ENCODE peak calls at places on chromosome 12, in four cellular contexts. N is stomach, Y is suprapubic skin, B is transverse colon. J is an unnamed sample.

GRCh38 chr12:64459388-64460024 is 7.6 kb downstream of the TBK1 start:
- DNase-seq in N (no peak), Y (no peak), B (no peak), J (no peak)

GRCh38 chr12:84919271-84919670 is 6.7 kb upstream of the SLC6A15 start:
- DNase-seq in N (no peak), Y (no peak), B (no peak), J (no peak)

GRCh38 chr12:82740129-82741000 is 53.7 kb downstream of the TMTC2 start:
- DNase-seq in N (no peak), Y (no peak), B (no peak), J (no peak)

GRCh38 chr12:126936181-126936851 is 1330.7 kb upstream of the TMEM132C start:
- DNase-seq in N (no peak), Y (no peak), B (peak), J (peak)

GRCh38 chr12:109054520-109054919 is 2.1 kb downstream of the USP30 start:
- DNase-seq in N (no peak), Y (no peak), B (no peak), J (no peak)

GRCh38 chr12:56202838-56203237 is 13.6 kb upstream of the SMARCC2 start:
- DNase-seq in N (no peak), Y (no peak), B (no peak), J (no peak)

GRCh38 chr12:95805864-95806669 is 15.5 kb upstream of the NTN4 start:
- DNase-seq in N (no peak), Y (no peak), B (no peak), J (no peak)

GRCh38 chr12:65740873-65741600 is 83.2 kb upstream of the HMGA2 start:
- DNase-seq in N (peak), Y (no peak), B (peak), J (peak)

GRCh38 chr12:122871851-122872785 is 23.8 kb downstream of the VPS37B start:
- DNase-seq in N (peak), Y (peak), B (peak), J (peak)

GRCh38 chr12:65778268-65779090 is 45.8 kb upstream of the HMGA2 start:
- DNase-seq in N (no peak), Y (no peak), B (no peak), J (no peak)

GRCh38 chr12:111792155-111792876 is 25.6 kb downstream of the ALDH2 start:
- DNase-seq in N (peak), Y (no peak), B (peak), J (peak)

GRCh38 chr12:24943947-24944597 is 4.8 kb downstream of the BCAT1 start:
- DNase-seq in N (no peak), Y (no peak), B (no peak), J (no peak)

GRCh38 chr12:3313655-3314305 is 177.2 kb upstream of the PRMT8 start:
- DNase-seq in N (no peak), Y (no peak), B (no peak), J (peak)

GRCh38 chr12:71782007-71782406 is 27.3 kb downstream of the RAB21 start:
- DNase-seq in N (no peak), Y (no peak), B (no peak), J (no peak)

GRCh38 chr12:128387811-128388422 is 120.9 kb downstream of the TMEM132C start:
- DNase-seq in N (peak), Y (no peak), B (peak), J (peak)

GRCh38 chr12:5051913-5052312 is 8.2 kb downstream of the KCNA5 start:
- DNase-seq in N (no peak), Y (no peak), B (no peak), J (no peak)

GRCh38 chr12:96237465-96238077 is 43.4 kb downstream of the ELK3 start:
- DNase-seq in N (peak), Y (no peak), B (peak), J (peak)

GRCh38 chr12:120065472-120065871 is 51.1 kb downstream of the RAB35 start:
- DNase-seq in N (no peak), Y (no peak), B (no peak), J (no peak)

GRCh38 chr12:132559652-132560420 is 50.5 kb downstream of the LRCOL1 start:
- DNase-seq in N (peak), Y (no peak), B (peak), J (no peak)

GRCh38 chr12:117439531-117440001 is 78.1 kb upstream of the NOS1 start:
- DNase-seq in N (no peak), Y (no peak), B (no peak), J (no peak)

GRCh38 chr12:12946686-12947355 is 5.1 kb downstream of the GPRC5D start:
- DNase-seq in N (no peak), Y (no peak), B (no peak), J (no peak)
- H3K27ac ChIP-seq in N (no peak), Y (no peak), B (no peak), J (no peak)

GRCh38 chr12:46530373-46531056 is 157.9 kb upstream of the SLC38A2 start:
- DNase-seq in N (no peak), Y (no peak), B (no peak), J (no peak)
- TF ChIP-seq POLR2A in N (no peak), Y (no peak), B (no peak), J (no peak)

GRCh38 chr12:124720687-124721500 is 142.8 kb downstream of the SCARB1 start:
- DNase-seq in N (peak), Y (no peak), B (peak), J (peak)

GRCh38 chr12:124718458-124718857 is 145.2 kb downstream of the SCARB1 start:
- DNase-seq in N (no peak), Y (no peak), B (no peak), J (no peak)

GRCh38 chr12:124718052-124718451 is 145.6 kb downstream of the SCARB1 start:
- DNase-seq in N (no peak), Y (no peak), B (no peak), J (no peak)

GRCh38 chr12:124721501-124722154 is 142.0 kb downstream of the SCARB1 start:
- DNase-seq in N (no peak), Y (no peak), B (no peak), J (no peak)

GRCh38 chr12:124720019-124720686 is 143.5 kb downstream of the SCARB1 start:
- DNase-seq in N (no peak), Y (no peak), B (no peak), J (no peak)
- TF ChIP-seq CTCF in N (no peak), Y (peak), B (no peak), J (peak)

GRCh38 chr12:52870361-52871290 is 21.8 kb upstream of the KRT78 start:
- DNase-seq in N (peak), Y (no peak), B (peak), J (peak)
- H3K27ac ChIP-seq in N (peak), Y (peak), B (peak), J (no peak)

GRCh38 chr12:54053625-54054441 is at the start of gene HOXC4:
- DNase-seq in N (peak), Y (no peak), B (peak), J (no peak)

GRCh38 chr12:54054442-54055332 is 1.1 kb downstream of the HOXC4 start:
- DNase-seq in N (no peak), Y (no peak), B (no peak), J (no peak)

GRCh38 chr12:54051081-54051912 is 2.3 kb upstream of the HOXC4 start:
- DNase-seq in N (no peak), Y (no peak), B (no peak), J (no peak)

GRCh38 chr12:54051916-54052744 is 1.5 kb upstream of the HOXC4 start:
- DNase-seq in N (no peak), Y (no peak), B (no peak), J (no peak)

DNA sequence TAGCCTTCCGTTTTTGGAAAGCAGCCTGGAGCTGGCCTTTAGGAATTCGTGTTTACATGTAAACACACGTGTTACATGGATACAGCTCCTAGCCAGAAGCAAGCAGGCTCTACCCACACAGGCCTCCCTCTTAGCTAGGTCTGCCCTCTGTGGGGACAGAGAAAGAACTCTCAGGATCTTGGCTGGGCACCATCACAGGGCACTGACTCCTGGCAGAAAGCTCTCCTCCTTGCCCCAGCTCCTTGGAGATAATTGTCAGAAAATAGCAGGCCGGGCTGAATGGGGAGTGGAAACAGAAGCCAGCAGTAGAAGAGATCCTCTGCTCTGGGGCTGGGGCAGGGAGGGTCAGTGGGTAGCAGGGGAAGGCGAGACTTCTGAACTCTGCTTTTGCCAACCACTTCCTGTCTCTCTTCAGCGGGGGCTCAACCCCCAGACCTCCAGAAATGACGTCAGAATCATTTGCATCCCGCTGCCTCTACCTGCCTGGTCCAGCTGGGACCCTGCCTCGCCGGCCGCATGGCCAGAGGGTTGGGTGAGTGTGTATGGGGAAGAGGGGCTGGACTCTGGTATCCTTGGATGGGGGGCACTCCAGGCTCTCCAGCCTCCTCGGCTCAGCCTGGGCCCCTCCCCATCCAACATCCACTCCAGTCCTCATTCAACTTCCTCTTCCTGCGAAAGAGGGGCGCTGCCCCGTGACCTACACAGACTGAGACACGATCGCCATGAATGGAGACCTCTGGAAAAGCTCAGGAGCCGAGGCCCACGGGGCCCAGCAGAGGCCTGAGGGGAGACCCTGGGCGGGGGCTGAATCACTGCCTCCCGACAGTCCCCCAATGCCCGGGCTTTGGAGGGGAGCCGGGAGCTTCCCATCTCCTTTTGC is 650 bp upstream of the HOXC4 start:
- DNase-seq in N (no peak), Y (no peak), B (no peak), J (no peak)
- TF ChIP-seq POLR2A in N (no peak), Y (no peak), B (no peak), J (no peak)